ENCODE peak calls at places on chromosomes 6 and 20, in ten cellular contexts. M, A, K, Y, B, P, R, Q, O and D are unnamed samples.

GRCh38 chr20:25453035-25453810 is 45.8 kb downstream of the GINS1 start:
- DNase-seq in B (no peak), Q (no peak), M (no peak), R (no peak), O (no peak), A (peak; percentile 48), Y (peak; percentile 63), K (no peak), P (no peak), D (no peak)

GRCh38 chr6:151018035-151018434 is 152.5 kb downstream of the MTHFD1L start:
- DNase-seq in B (no peak), Q (no peak), P (no peak), M (no peak), O (no peak), Y (no peak), R (no peak), A (peak; percentile 69), K (no peak), D (no peak)

GRCh38 chr6:11804706-11805105 is 26.1 kb upstream of the ADTRP start:
- DNase-seq in P (no peak), K (no peak), Q (no peak), Y (no peak), B (no peak), R (no peak), M (no peak), O (no peak), A (peak; percentile 60), D (no peak)

GRCh38 chr20:33442136-33443005 is 1.2 kb downstream of the SNTA1 start:
- DNase-seq in R (no peak), Q (no peak), K (no peak), P (peak; percentile 15), A (no peak), O (no peak), M (no peak), Y (no peak), B (no peak), D (no peak)

GRCh38 chr20:9609892-9610502 is 95.6 kb downstream of the LAMP5 start:
- DNase-seq in R (peak; percentile 75), Q (peak; percentile 69), B (peak; percentile 63), P (no peak), K (peak; percentile 39), M (no peak), A (peak; percentile 68), O (no peak), Y (peak; percentile 42), D (peak; percentile 2)

GRCh38 chr6:138250513-138251247 is 32.4 kb upstream of the PBOV1 start:
- DNase-seq in O (no peak), K (peak; percentile 70), B (peak; percentile 67), M (no peak), P (no peak), Q (no peak), R (no peak), Y (no peak), A (peak; percentile 74), D (peak; percentile 16)

GRCh38 chr20:38290829-38291581 is 13.0 kb upstream of the BPI start:
- DNase-seq in Q (no peak), M (no peak), K (no peak), P (no peak), Y (peak; percentile 60), A (peak; percentile 95), R (no peak), O (no peak), B (no peak), D (no peak)

GRCh38 chr6:139124887-139125672 is 9.8 kb upstream of the HECA start:
- DNase-seq in Q (peak; percentile 41), A (peak; percentile 75), B (peak; percentile 33), P (peak; percentile 54), Y (peak; percentile 69), O (peak; percentile 88), M (peak; percentile 6), K (no peak), R (peak; percentile 57), D (no peak)

GRCh38 chr20:58833921-58834320 is 16.8 kb downstream of the GNAS-AS1 start:
- DNase-seq in K (no peak), Y (no peak), B (no peak), A (no peak), O (no peak), M (no peak), R (no peak), Q (no peak), P (no peak), D (no peak)

GRCh38 chr20:44861547-44862006 is 23.9 kb upstream of the YWHAB start:
- DNase-seq in B (peak; percentile 70), M (no peak), A (peak; percentile 69), O (no peak), Y (no peak), P (no peak), K (no peak), R (no peak), Q (no peak), D (no peak)

GRCh38 chr6:30557683-30557981 is 537 bp downstream of the PRR3 start:
- DNase-seq in R (no peak), Y (no peak), Q (no peak), B (no peak), A (no peak), K (no peak), M (no peak), P (no peak), O (no peak), D (no peak)

GRCh38 chr6:87105823-87106222 is 10.9 kb upstream of the CGA start:
- DNase-seq in P (no peak), Y (no peak), K (no peak), R (no peak), B (peak; percentile 74), Q (no peak), O (no peak), M (no peak), A (peak; percentile 88), D (no peak)

GRCh38 chr6:16804515-16805161 is 43.4 kb upstream of the ATXN1 start:
- DNase-seq in O (no peak), K (no peak), Y (no peak), A (no peak), P (no peak), R (peak; percentile 31), Q (no peak), B (no peak), M (no peak), D (no peak)

GRCh38 chr6:79833806-79834205 is 113.5 kb downstream of the ELOVL4 start:
- DNase-seq in B (no peak), R (no peak), P (no peak), Q (no peak), A (no peak), O (no peak), M (no peak), K (no peak), Y (no peak), D (no peak)

GRCh38 chr20:48339147-48339985 is 488.4 kb downstream of the PREX1 start:
- DNase-seq in K (no peak), O (no peak), R (no peak), M (no peak), P (no peak), B (peak; percentile 4), A (peak; percentile 68), Q (no peak), Y (no peak), D (no peak)

GRCh38 chr6:3756516-3757010 is 5.0 kb upstream of the PXDC1 start:
- DNase-seq in Y (no peak), A (no peak), R (no peak), B (no peak), O (no peak), M (no peak), P (no peak), K (no peak), Q (no peak), D (no peak)

GRCh38 chr20:4684837-4685413 is 36.8 kb upstream of the PRND start:
- DNase-seq in R (no peak), A (peak; percentile 73), O (no peak), K (peak; percentile 28), B (peak; percentile 72), M (no peak), Q (no peak), P (no peak), Y (no peak), D (no peak)

GRCh38 chr6:157561929-157562810 is 181.2 kb downstream of the ZDHHC14 start:
- DNase-seq in K (no peak), B (no peak), O (no peak), Y (no peak), P (no peak), M (no peak), Q (no peak), A (no peak), R (no peak), D (no peak)

GRCh38 chr20:51428451-51429143 is 113.9 kb downstream of the NFATC2 start:
- DNase-seq in A (peak; percentile 53), B (no peak), O (no peak), P (no peak), Q (no peak), R (no peak), K (no peak), Y (no peak), M (no peak), D (no peak)

GRCh38 chr6:170438402-170438753 is 114.7 kb downstream of the PSMB1 start:
- DNase-seq in O (no peak), B (peak; percentile 99), R (peak; percentile 97), Q (no peak), K (peak; percentile 91), Y (peak; percentile 80), P (peak; percentile 66), M (no peak), A (peak; percentile 99), D (peak; percentile 12)

GRCh38 chr6:14265049-14266021 is 147.8 kb downstream of the CD83 start:
- DNase-seq in B (no peak), Y (no peak), M (no peak), R (peak; percentile 76), O (no peak), Q (no peak), K (no peak), P (no peak), A (no peak), D (no peak)

GRCh38 chr20:63089051-63089907 is 82.5 kb upstream of the BHLHE23 start:
- DNase-seq in M (no peak), K (no peak), Y (no peak), B (no peak), O (no peak), R (no peak), P (no peak), A (no peak), Q (no peak), D (no peak)

GRCh38 chr6:43964659-43965570 is 162.3 kb downstream of the MRPL14 start:
- DNase-seq in R (no peak), A (no peak), P (no peak), Y (no peak), Q (no peak), B (no peak), O (no peak), M (no peak), K (no peak), D (no peak)

GRCh38 chr6:20693466-20694063 is 159.3 kb downstream of the CDKAL1 start:
- DNase-seq in O (no peak), R (no peak), B (peak; percentile 6), Q (no peak), M (no peak), A (peak; percentile 75), Y (no peak), P (no peak), K (no peak), D (no peak)

GRCh38 chr6:151071295-151071694 is 168.5 kb upstream of the AKAP12 start:
- DNase-seq in P (no peak), B (peak; percentile 72), Y (no peak), O (no peak), R (no peak), M (no peak), K (no peak), Q (no peak), A (peak; percentile 94), D (no peak)

GRCh38 chr6:146904596-146904995 is 299.6 kb upstream of the STXBP5 start:
- DNase-seq in Q (no peak), B (no peak), O (no peak), R (no peak), P (no peak), K (no peak), Y (no peak), M (no peak), A (no peak), D (no peak)